ENCODE peak calls at places on chromosomes 3 and 15, in four cellular contexts. A, J, B and H are unnamed samples.

GRCh38 chr3:72665701-72666443 is 182.4 kb downstream of the SHQ1 start:
- DNase-seq in A (peak; percentile 15), J (no peak), B (peak; percentile 54), H (no peak)

GRCh38 chr3:154745925-154746324 is 315.9 kb upstream of the GPR149 start:
- DNase-seq in A (no peak), B (no peak), J (no peak), H (no peak)

GRCh38 chr3:154791611-154792010 is 288.5 kb upstream of the MME start:
- DNase-seq in B (no peak), A (no peak), J (no peak), H (no peak)

GRCh38 chr3:79497447-79498111 is 270.2 kb downstream of the ROBO1 start:
- DNase-seq in J (no peak), A (no peak), B (no peak), H (no peak)

GRCh38 chr3:187966636-187967035 is 187.3 kb upstream of the LPP start:
- DNase-seq in B (peak; percentile 48), J (no peak), A (no peak), H (no peak)

GRCh38 chr3:19531426-19531825 is 383.1 kb downstream of the KCNH8 start:
- DNase-seq in J (no peak), A (no peak), B (no peak), H (no peak)

GRCh38 chr3:65894126-65894525 is 144.6 kb downstream of the MAGI1 start:
- DNase-seq in J (no peak), A (no peak), B (no peak), H (no peak)

GRCh38 chr3:1798711-1799410 is 299.8 kb upstream of the CNTN4 start:
- DNase-seq in B (no peak), A (no peak), J (no peak), H (no peak)

GRCh38 chr3:55828712-55829111 is 341.6 kb upstream of the WNT5A start:
- DNase-seq in J (no peak), A (no peak), B (no peak), H (no peak)

GRCh38 chr3:45595364-45596154 is 1.0 kb downstream of the LIMD1 start:
- DNase-seq in B (peak; percentile 31), J (peak; percentile 75), A (peak; percentile 48), H (peak; percentile 36)

GRCh38 chr3:174958671-174959328 is 99.7 kb downstream of the NAALADL2 start:
- DNase-seq in A (no peak), B (no peak), J (no peak), H (no peak)

GRCh38 chr3:102905826-102906225 is 471.0 kb downstream of the ZPLD1 start:
- DNase-seq in J (no peak), B (no peak), A (no peak), H (no peak)

GRCh38 chr3:131067983-131068382 is 41.3 kb downstream of the NEK11 start:
- DNase-seq in J (no peak), B (no peak), A (peak; percentile 48), H (no peak)

GRCh38 chr3:46934508-46935167 is 41.9 kb downstream of the CCDC12 start:
- DNase-seq in J (no peak), B (peak; percentile 71), A (peak; percentile 73), H (no peak)

GRCh38 chr3:111729087-111729846 is 129.8 kb upstream of the PHLDB2 start:
- DNase-seq in A (peak; percentile 83), J (peak; percentile 83), B (peak; percentile 40), H (peak; percentile 34)

GRCh38 chr3:14440531-14441239 is 38.3 kb downstream of the SLC6A6 start:
- DNase-seq in A (no peak), B (no peak), J (no peak), H (no peak)

GRCh38 chr3:180870008-180870733 is 42.3 kb upstream of the FXR1 start:
- DNase-seq in A (peak; percentile 11), J (peak; percentile 61), B (peak; percentile 27), H (peak; percentile 70)

GRCh38 chr15:64950888-64951287 is 38.8 kb downstream of the SPG21 start:
- DNase-seq in B (no peak), A (no peak), J (no peak), H (no peak)

GRCh38 chr3:87673132-87673531 is 385.7 kb downstream of the CGGBP1 start:
- DNase-seq in A (no peak), J (no peak), B (no peak), H (no peak)

GRCh38 chr3:98026425-98027083 is 8.6 kb downstream of the GABRR3 start:
- DNase-seq in J (no peak), B (no peak), A (no peak), H (no peak)

GRCh38 chr3:44991326-44991725 is 15.3 kb downstream of the EXOSC7 start:
- DNase-seq in B (no peak), A (no peak), J (no peak), H (no peak)

GRCh38 chr15:90030376-90030775 is 29.3 kb downstream of the ZNF710 start:
- DNase-seq in A (no peak), J (no peak), B (no peak), H (peak; percentile 46)

GRCh38 chr3:111695584-111696213 is 100.6 kb upstream of the ZBED2 start:
- DNase-seq in J (no peak), A (no peak), B (no peak), H (no peak)

GRCh38 chr15:57134877-57135276 is 216.4 kb downstream of the TCF12 start:
- DNase-seq in B (no peak), A (no peak), J (no peak), H (no peak)

GRCh38 chr3:31240013-31240412 is 292.7 kb upstream of the STT3B start:
- DNase-seq in J (no peak), B (no peak), A (no peak), H (no peak)

GRCh38 chr3:58835075-58835474 is 168.5 kb upstream of the FAM3D start:
- DNase-seq in A (no peak), B (no peak), J (no peak), H (no peak)

GRCh38 chr15:67120839-67121540 is 55.6 kb downstream of the SMAD3 start:
- DNase-seq in A (peak; percentile 88), B (peak; percentile 88), J (peak; percentile 96), H (peak; percentile 86)

GRCh38 chr3:39065197-39065596 is 13.4 kb downstream of the WDR48 start:
- DNase-seq in A (no peak), B (no peak), J (no peak), H (no peak)

GRCh38 chr15:95699578-95699977 is 630.9 kb upstream of the NR2F2 start:
- DNase-seq in B (no peak), A (no peak), J (no peak), H (no peak)

GRCh38 chr3:169454823-169455222 is 208.7 kb downstream of the MECOM start:
- DNase-seq in B (no peak), A (no peak), J (no peak), H (no peak)

GRCh38 chr3:30625541-30626438 is 19.4 kb downstream of the TGFBR2 start:
- DNase-seq in A (no peak), J (no peak), B (no peak), H (no peak)

GRCh38 chr3:128484404-128485282 is 8.4 kb downstream of the GATA2 start:
- DNase-seq in A (no peak), B (no peak), J (peak; percentile 15), H (no peak)

GRCh38 chr15:84983711-84984110 is 2.1 kb downstream of the PDE8A start:
- DNase-seq in J (no peak), A (no peak), B (no peak), H (no peak)

GRCh38 chr3:95097493-95097892 is 1034.6 kb downstream of the NSUN3 start:
- DNase-seq in J (no peak), A (no peak), B (no peak), H (no peak)

GRCh38 chr15:99055555-99056134 is 48.1 kb upstream of the PGPEP1L start:
- DNase-seq in A (no peak), J (no peak), B (no peak), H (no peak)

GRCh38 chr15:99057697-99058420 is 47.0 kb upstream of the SYNM start:
- DNase-seq in J (no peak), B (peak; percentile 45), A (peak; percentile 73), H (no peak)

GRCh38 chr15:99059010-99059981 is 45.6 kb upstream of the SYNM start:
- DNase-seq in B (peak; percentile 68), J (peak; percentile 89), A (peak; percentile 85), H (peak; percentile 89)

GRCh38 chr15:99057020-99057419 is 47.9 kb upstream of the SYNM start:
- DNase-seq in B (no peak), A (no peak), J (no peak), H (no peak)

DNA sequence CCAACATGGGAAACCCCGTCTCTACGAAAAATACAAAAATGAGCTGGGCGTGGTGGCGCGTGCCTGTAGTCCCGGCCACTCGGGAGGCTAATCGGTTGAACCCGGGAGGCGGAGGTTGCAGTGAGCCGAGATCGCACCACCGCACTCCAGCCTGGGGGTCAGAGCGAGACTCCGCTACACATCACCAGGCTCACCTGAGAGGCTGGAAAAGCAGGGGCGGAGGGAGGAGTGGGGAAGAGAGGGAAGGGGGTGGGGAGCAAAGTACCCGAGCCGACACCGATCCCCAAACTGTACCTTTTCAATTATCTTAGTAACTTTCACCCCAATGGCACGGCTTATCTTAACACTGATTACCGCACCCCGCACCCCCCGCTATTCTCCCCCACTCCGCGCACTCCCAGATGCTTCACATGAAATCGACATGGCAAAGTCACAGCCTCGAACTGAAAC is 46.4 kb upstream of the SYNM start:
- DNase-seq in J (no peak), A (no peak), B (no peak), H (peak; percentile 50)
- H3K4me3 ChIP-seq in J (no peak overlapping the region), A (peak overlapping the region; percentile 57), B (peak overlapping the region; percentile 80), H (no peak overlapping the region)

DNA sequence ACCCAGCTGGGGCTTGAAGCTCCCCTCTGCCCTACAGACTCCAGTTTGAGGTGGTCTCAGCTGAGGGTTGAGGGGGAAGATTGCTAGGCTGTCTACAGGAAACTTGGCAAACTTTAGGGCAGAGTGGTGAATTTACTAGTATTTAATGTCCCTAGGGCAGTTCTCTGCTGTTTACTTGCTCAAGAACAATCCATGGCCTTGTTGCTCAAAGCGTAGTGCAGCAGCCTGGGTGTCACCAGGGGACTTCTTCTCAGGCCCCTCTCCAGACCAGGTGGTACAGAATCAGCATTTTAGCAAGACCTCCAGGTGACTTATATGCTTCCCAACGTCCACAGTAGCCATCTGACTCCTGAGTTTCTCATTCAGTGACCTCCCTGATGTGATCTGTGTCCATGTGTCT is 188.9 kb downstream of the NR1D2 start:
- DNase-seq in A (no peak), B (no peak), J (no peak), H (no peak)
- H3K36me3 ChIP-seq in A (no peaks in the 10 kb centered on the region), B (no peaks in the 10 kb centered on the region), J (peaks cover 10% of the 10 kb centered on the region), H (peaks cover 5% of the 10 kb centered on the region)

GRCh38 chr15:30992073-30992363 is 590 bp upstream of the MTMR10 start:
- DNase-seq in B (peak; percentile 52), A (no peak), J (no peak), H (no peak)
- H3K4me3 ChIP-seq in B (peak overlapping the region; percentile 80), A (peak overlapping the region; percentile 97), J (peak overlapping the region; percentile 86), H (peak overlapping the region; percentile 75)

DNA sequence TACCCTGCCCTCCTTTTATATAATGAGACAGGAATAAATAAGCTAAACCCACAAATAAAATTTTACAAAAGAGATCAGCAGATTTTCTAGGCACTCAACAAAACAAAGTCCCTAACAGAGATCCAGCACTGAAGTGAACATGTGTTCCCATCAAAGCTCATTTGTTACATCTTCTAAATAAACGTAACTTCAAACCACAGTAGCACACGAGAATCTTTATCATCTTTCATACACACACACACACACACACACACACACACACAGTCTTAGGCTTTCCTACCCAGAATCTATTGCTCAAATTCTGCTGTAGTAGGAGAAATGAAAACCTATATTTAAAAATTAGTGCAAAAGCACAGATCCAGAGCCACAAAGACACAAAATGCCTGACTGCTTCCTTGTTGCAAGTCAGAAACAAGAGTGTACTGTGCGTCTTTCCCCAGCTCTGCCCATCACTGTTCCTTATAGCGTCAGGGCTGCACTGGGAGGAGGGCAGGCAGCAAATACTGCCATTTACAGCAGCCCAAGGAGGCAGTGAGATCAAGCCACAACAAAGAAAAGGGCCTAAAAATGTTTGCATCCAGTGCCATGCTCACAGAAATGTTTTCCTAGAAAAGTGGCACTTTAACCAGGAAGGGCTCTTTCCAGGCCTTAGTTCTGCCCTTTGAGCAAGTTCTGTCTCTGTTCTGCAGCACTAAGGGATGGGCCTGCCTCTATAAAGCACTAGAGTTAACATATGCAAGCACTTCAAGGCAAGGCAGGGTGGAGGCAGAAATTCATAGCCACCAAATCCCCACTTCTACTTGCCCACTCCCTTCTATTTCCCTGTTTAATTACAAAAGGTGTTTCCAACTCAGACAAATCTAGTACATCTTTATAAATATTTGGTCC is 6.0 kb downstream of the IP6K1 start:
- DNase-seq in A (no peak), B (no peak), J (no peak), H (no peak)
- H3K36me3 ChIP-seq in A (no peaks in the 10 kb centered on the region), B (no peaks in the 10 kb centered on the region), J (peaks cover 3% of the 10 kb centered on the region), H (no peaks in the 10 kb centered on the region)